ENCODE peak calls at places on chromosomes 1 and 21, in seven cellular contexts. F is HepG2, L is fibroblast of the aortic adventitia, K is A549, J is mesothelial cell of epicardium, C is endothelial cell, B is AG04450. A is an unnamed sample.

GRCh38 chr1:221268295-221268694 is 389.1 kb downstream of the HLX start:
- DNase-seq in J (no peak), L (peak), C (no peak), B (peak), K (no peak), F (no peak), A (no peak)

GRCh38 chr1:92408825-92409224 is 77.9 kb downstream of the GFI1 start:
- DNase-seq in F (no peak), L (peak), B (no peak), K (no peak), J (no peak), C (no peak), A (no peak)

GRCh38 chr1:95888877-95889799 is 655.1 kb downstream of the RWDD3 start:
- DNase-seq in K (no peak), L (no peak), J (no peak), B (no peak), C (no peak), F (no peak), A (no peak)

GRCh38 chr1:92481598-92482403 is 4.9 kb downstream of the GFI1 start:
- DNase-seq in K (no peak), J (peak), B (no peak), F (no peak), L (peak), C (peak), A (no peak)

GRCh38 chr1:203039609-203040517 is 13.6 kb downstream of the PPFIA4 start:
- DNase-seq in F (no peak), L (no peak), C (peak), B (no peak), J (no peak), K (no peak), A (peak)

GRCh38 chr21:45324430-45325205 is 36.9 kb upstream of the POFUT2 start:
- DNase-seq in L (no peak), B (no peak), K (peak), J (no peak), F (no peak), C (no peak), A (no peak)

GRCh38 chr1:167173516-167174184 is 47.0 kb upstream of the POU2F1 start:
- DNase-seq in F (no peak), K (no peak), C (no peak), J (no peak), L (no peak), B (no peak), A (no peak)

GRCh38 chr1:230124187-230125128 is 57.4 kb downstream of the GALNT2 start:
- DNase-seq in L (no peak), K (no peak), J (no peak), C (no peak), F (no peak), B (no peak), A (no peak)

GRCh38 chr1:226562989-226563388 is 14.4 kb downstream of the STUM start:
- DNase-seq in B (no peak), K (no peak), F (no peak), J (no peak), C (no peak), L (no peak), A (no peak)

GRCh38 chr1:204419064-204419403 is 7.4 kb upstream of the PPP1R15B start:
- DNase-seq in C (no peak), L (peak), J (no peak), K (no peak), B (no peak), F (peak), A (no peak)

GRCh38 chr1:240169188-240169587 is 77.5 kb downstream of the FMN2 start:
- DNase-seq in K (peak), B (no peak), J (no peak), C (no peak), L (peak), F (no peak), A (no peak)
- TF ChIP-seq CTCF in K (peak), B (peak), J (no peak), C (peak), L (peak), F (no peak), A (peak)

DNA sequence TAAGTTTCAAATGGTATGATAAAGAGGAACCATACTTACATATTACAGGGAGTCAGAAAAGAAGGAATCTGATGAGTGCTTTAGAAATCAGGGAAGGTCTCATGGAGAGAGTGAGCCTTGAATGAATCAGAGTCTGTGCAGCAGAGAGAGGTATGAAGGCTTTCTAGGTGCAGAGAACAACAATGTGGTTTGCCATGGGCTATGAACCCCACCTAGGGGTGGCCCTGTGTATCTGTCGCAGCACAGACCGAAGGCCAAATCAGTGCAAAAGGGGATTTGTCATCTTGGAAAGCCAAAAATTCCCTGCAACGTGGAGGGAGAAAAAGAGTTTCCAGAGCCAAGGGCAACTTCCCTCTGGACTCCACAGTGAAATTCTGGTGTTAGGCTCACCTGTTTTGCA is 3.5 kb downstream of the PAPPA2 start:
- DNase-seq in J (no peak), C (peak), L (peak), B (no peak), K (peak), F (peak), A (no peak)
- TF ChIP-seq CTCF in J (no peak), C (peak), L (peak), B (peak), K (no peak), F (peak), A (peak)

GRCh38 chr1:163872067-163872466 is 550.3 kb downstream of the NUF2 start:
- DNase-seq in C (no peak), B (no peak), F (no peak), J (no peak), K (no peak), L (peak), A (no peak)

GRCh38 chr1:163875927-163876320 is 554.2 kb downstream of the NUF2 start:
- DNase-seq in C (no peak), L (peak), J (no peak), K (no peak), F (no peak), B (no peak), A (no peak)

GRCh38 chr1:163876546-163876945 is 554.8 kb downstream of the NUF2 start:
- DNase-seq in L (no peak), F (no peak), K (no peak), J (no peak), B (no peak), C (no peak), A (no peak)

GRCh38 chr1:163875214-163875926 is 553.6 kb downstream of the NUF2 start:
- DNase-seq in K (no peak), C (no peak), F (no peak), B (no peak), J (peak), L (peak), A (no peak)

GRCh38 chr1:163874070-163874469 is 552.3 kb downstream of the NUF2 start:
- DNase-seq in B (no peak), C (no peak), K (no peak), J (no peak), L (peak), F (no peak), A (no peak)
- TF ChIP-seq CTCF in B (peak), C (peak), K (no peak), J (peak), L (peak), F (no peak), A (peak)

GRCh38 chr21:27565418-27565817 is 598.5 kb upstream of the ADAMTS5 start:
- DNase-seq in L (no peak), K (no peak), J (no peak), C (no peak), F (no peak), B (no peak), A (no peak)
- TF ChIP-seq CTCF in L (no peak), K (no peak), J (no peak), C (no peak), F (no peak), B (no peak), A (no peak)